ENCODE peak calls at places on chromosomes 5 and 9, in four cellular contexts. Z is H1, U is HCT116, S is K562. N is an unnamed sample.

GRCh38 chr9:79123419-79123818 is 448.3 kb upstream of the TLE4 start:
- DNase-seq in Z (no peak), U (no peak), S (no peak), N (no peak)

GRCh38 chr9:129866373-129867137 is 31.3 kb downstream of the USP20 start:
- DNase-seq in Z (no peak), U (no peak), S (no peak), N (no peak)

GRCh38 chr5:89535421-89535820 is 652.4 kb upstream of the MEF2C start:
- DNase-seq in Z (no peak), U (no peak), S (no peak), N (no peak)

GRCh38 chr5:94908889-94909480 is 290.5 kb downstream of the SLF1 start:
- DNase-seq in Z (no peak), U (peak; percentile 35), S (peak; percentile 27), N (no peak)

GRCh38 chr9:5630038-5630507 is 1.2 kb downstream of the RIC1 start:
- DNase-seq in Z (no peak), U (no peak), S (no peak), N (no peak)

GRCh38 chr9:29198861-29199260 is 1625.6 kb upstream of the C9orf72 start:
- DNase-seq in Z (no peak), U (no peak), S (no peak), N (no peak)

GRCh38 chr9:89036862-89037261 is 45.6 kb downstream of the S1PR3 start:
- DNase-seq in Z (no peak), U (no peak), S (no peak), N (no peak)

GRCh38 chr5:3694819-3695218 is 99.2 kb downstream of the IRX1 start:
- DNase-seq in Z (no peak), U (no peak), S (no peak), N (no peak)

GRCh38 chr5:89878140-89878570 is 531.4 kb downstream of the CETN3 start:
- DNase-seq in Z (no peak), U (peak; percentile 59), S (no peak), N (no peak)

GRCh38 chr9:21607576-21607975 is 125.5 kb upstream of the IFNE start:
- DNase-seq in Z (no peak), U (no peak), S (no peak), N (no peak)

GRCh38 chr9:110078626-110079025 is 129.3 kb downstream of the C9orf152 start:
- DNase-seq in Z (no peak), U (no peak), S (no peak), N (no peak)

GRCh38 chr5:154202379-154203260 is 12.1 kb downstream of the GALNT10 start:
- DNase-seq in Z (no peak), U (no peak), S (peak; percentile 64), N (no peak)

GRCh38 chr5:142186821-142187594 is 78.4 kb downstream of the NDFIP1 start:
- DNase-seq in Z (no peak), U (no peak), S (peak; percentile 63), N (no peak)

GRCh38 chr9:109887079-109887478 is 107.1 kb downstream of the PALM2AKAP2 start:
- DNase-seq in Z (no peak), U (no peak), S (no peak), N (no peak)

GRCh38 chr9:92474569-92474968 is 7.7 kb downstream of the ASPN start:
- DNase-seq in Z (no peak), U (no peak), S (no peak), N (no peak)

GRCh38 chr9:34579097-34579818 is 10.3 kb downstream of the CNTFR start:
- DNase-seq in Z (no peak), U (no peak), S (no peak), N (no peak)

GRCh38 chr9:137218754-137219271 is 3.2 kb downstream of the RNF208 start:
- DNase-seq in Z (no peak), U (no peak), S (peak; percentile 65), N (no peak)

GRCh38 chr5:137145726-137146125 is 353.4 kb downstream of the SPOCK1 start:
- DNase-seq in Z (no peak), U (no peak), S (no peak), N (no peak)

GRCh38 chr5:126014691-126015090 is 408.5 kb upstream of the GRAMD2B start:
- DNase-seq in Z (no peak), U (no peak), S (no peak), N (no peak)

GRCh38 chr9:37156781-37157356 is 36.5 kb downstream of the ZCCHC7 start:
- DNase-seq in Z (no peak), U (no peak), S (no peak), N (no peak)

GRCh38 chr9:108117775-108118174 is 628.2 kb upstream of the KLF4 start:
- DNase-seq in Z (no peak), U (no peak), S (no peak), N (no peak)

GRCh38 chr9:133787749-133788015 is 49.5 kb upstream of the SARDH start:
- DNase-seq in Z (no peak), U (no peak), S (peak; percentile 86), N (peak; percentile 16)

GRCh38 chr9:96073531-96074284 is 198.2 kb downstream of the ERCC6L2 start:
- DNase-seq in Z (no peak), U (no peak), S (no peak), N (no peak)

GRCh38 chr9:14674630-14675029 is 18.6 kb downstream of the ZDHHC21 start:
- DNase-seq in Z (no peak), U (no peak), S (no peak), N (no peak)
- TF ChIP-seq EGR1 in Z (no peak), U (no peak), S (no peak), N (no peak)

GRCh38 chr9:26856413-26857032 is 36.1 kb downstream of the CAAP1 start:
- DNase-seq in Z (no peak), U (peak; percentile 56), S (peak; percentile 19), N (peak; percentile 45)
- TF ChIP-seq EGR1 in Z (no peak), U (no peak), S (no peak), N (no peak)

DNA sequence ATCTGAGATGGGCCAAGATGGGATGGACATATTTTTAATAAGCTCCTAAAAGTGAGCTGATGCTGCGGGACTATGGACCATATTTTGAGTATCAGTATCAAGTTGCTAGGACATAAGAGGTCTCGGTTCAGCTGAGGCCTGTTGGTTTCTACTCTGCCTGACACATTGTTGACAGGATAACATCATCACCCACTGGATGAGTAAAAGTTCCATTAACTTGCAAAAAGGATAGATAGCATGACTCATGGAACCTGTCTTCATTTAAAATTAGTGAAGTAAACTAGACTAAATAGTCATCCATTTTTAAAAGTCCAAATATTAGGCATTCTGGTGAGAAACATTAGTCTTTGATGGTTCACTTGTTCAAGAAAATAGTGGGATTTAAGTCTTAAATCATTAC is 33.3 kb downstream of the PARP8 start:
- DNase-seq in Z (no peak), U (no peak), S (no peak), N (no peak)
- TF ChIP-seq EGR1 in Z (no peak), U (no peak), S (no peak), N (no peak)

DNA sequence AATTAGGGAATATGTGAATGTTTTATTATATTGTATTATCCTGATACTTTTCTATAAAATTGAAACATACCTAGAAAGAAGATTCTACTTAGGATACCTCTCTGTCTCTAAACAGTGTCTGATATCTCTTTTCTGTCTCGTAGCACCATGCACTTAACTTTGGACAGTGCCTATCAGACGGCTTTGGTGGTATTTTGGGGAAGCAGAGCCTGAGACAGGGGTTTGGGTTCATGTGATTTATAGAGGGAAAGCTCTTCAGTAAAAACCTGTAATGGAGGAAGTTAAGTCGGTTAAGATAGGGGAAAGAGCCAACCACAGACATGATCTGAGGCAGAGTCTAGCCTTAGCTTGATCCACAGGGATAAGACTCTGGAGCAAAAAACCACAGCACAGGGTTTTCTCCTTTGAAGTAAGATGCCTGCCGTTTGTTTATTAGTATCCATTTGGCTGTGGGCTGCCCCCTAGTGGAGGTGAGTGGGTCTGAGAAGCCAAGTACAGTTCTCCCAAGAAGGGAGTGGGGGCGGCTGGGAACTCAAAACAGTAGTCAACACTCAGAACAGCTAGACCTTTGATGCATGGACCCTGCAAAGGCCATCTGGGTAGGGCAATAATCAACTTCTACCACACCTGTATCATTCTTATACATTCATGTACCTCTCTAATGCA is 141.2 kb upstream of the ASTN2 start:
- DNase-seq in Z (peak; percentile 27), U (no peak), S (peak; percentile 23), N (peak; percentile 7)
- TF ChIP-seq EGR1 in Z (no peak), U (no peak), S (no peak), N (no peak)

GRCh38 chr5:670396-671270 is 22.5 kb downstream of the TPPP start:
- DNase-seq in Z (no peak), U (no peak), S (no peak), N (no peak)

GRCh38 chr5:671459-672328 is 21.5 kb downstream of the TPPP start:
- DNase-seq in Z (no peak), U (no peak), S (peak; percentile 81), N (no peak)

GRCh38 chr5:673837-674629 is 19.1 kb downstream of the TPPP start:
- DNase-seq in Z (no peak), U (no peak), S (no peak), N (no peak)

GRCh38 chr5:673140-673836 is 19.9 kb downstream of the TPPP start:
- DNase-seq in Z (no peak), U (no peak), S (no peak), N (no peak)

GRCh38 chr5:672329-673139 is 20.6 kb downstream of the TPPP start:
- DNase-seq in Z (no peak), U (no peak), S (peak; percentile 52), N (no peak)
- TF ChIP-seq EGR1 in Z (no peak), U (no peak), S (no peak), N (no peak)

GRCh38 chr9:98333703-98334582 is 78.5 kb upstream of the TBC1D2 start:
- DNase-seq in Z (no peak), U (peak; percentile 66), S (no peak), N (no peak)
- TF ChIP-seq EGR1 in Z (no peak), U (no peak), S (no peak), N (no peak)

DNA sequence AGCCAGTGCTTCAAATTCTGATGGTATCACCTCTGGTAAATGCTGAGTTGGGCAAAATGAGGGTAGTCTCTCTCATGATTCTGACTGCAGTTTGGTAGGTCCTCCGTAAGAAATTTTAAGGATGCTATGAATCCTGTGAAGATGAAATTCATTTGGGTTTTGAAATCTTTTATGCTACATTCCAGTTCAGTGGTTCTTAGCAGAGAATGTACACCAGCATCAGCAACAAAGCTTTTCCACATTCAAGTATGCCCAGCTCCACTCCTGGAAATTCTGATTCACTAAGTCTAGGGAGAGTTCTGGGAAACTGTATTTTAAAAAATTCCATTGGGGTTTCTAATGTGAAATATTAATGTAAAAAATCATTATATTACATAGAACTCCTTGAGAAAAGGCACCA is 33.6 kb upstream of the ACOT12 start:
- DNase-seq in Z (no peak), U (no peak), S (no peak), N (no peak)
- TF ChIP-seq EGR1 in Z (no peak), U (no peak), S (no peak), N (no peak)

GRCh38 chr9:124283232-124283814 is 25.6 kb downstream of the NEK6 start:
- DNase-seq in Z (no peak), U (no peak), S (no peak), N (no peak)
- TF ChIP-seq EGR1 in Z (no peak), U (no peak), S (no peak), N (no peak)

GRCh38 chr5:144191998-144192397 is 21.3 kb downstream of the KCTD16 start:
- DNase-seq in Z (no peak), U (peak; percentile 65), S (peak; percentile 22), N (peak; percentile 73)
- TF ChIP-seq EGR1 in Z (no peak), U (no peak), S (no peak), N (no peak)